ENCODE peak calls at places on chromosome 19, in four cellular contexts. C is left lung, V is prostate gland, N is breast epithelium. Y is an unnamed sample. For H3K4me1, the result is how much of the 10 kb centered on the place peaks cover.

GRCh38 chr19:6740589-6741348 is 1.3 kb downstream of the TRIP10 start:
- DNase-seq in C (peak), V (peak), N (no peak), Y (peak)

GRCh38 chr19:47663911-47664771 is 49.1 kb upstream of the EHD2 start:
- DNase-seq in C (peak), V (peak), N (peak), Y (peak)

GRCh38 chr19:35264281-35265125 is 4.3 kb upstream of the USF2 start:
- DNase-seq in C (peak), V (no peak), N (peak), Y (peak)

GRCh38 chr19:45474941-45475516 is 7.2 kb downstream of the FOSB start:
- DNase-seq in C (no peak), V (no peak), N (no peak), Y (no peak)

GRCh38 chr19:52896431-52897148 is 845 bp downstream of the ZNF320 start:
- DNase-seq in C (peak), V (peak), N (no peak), Y (peak)

GRCh38 chr19:48779636-48780035 is 24.3 kb downstream of the FGF21 start:
- DNase-seq in C (no peak), V (no peak), N (no peak), Y (no peak)

GRCh38 chr19:1872807-1873523 is 9.6 kb upstream of the KLF16 start:
- DNase-seq in C (no peak), V (no peak), N (no peak), Y (no peak)

GRCh38 chr19:47186337-47187022 is 44.5 kb downstream of the BBC3 start:
- DNase-seq in C (no peak), V (no peak), N (no peak), Y (no peak)

GRCh38 chr19:17103177-17103576 is 27.6 kb downstream of the MYO9B start:
- DNase-seq in C (no peak), V (no peak), N (no peak), Y (no peak)

GRCh38 chr19:11481777-11482383 is 1.0 kb upstream of the ELAVL3 start:
- DNase-seq in C (peak), V (peak), N (peak), Y (peak)

GRCh38 chr19:38597075-38597474 is 20.7 kb downstream of the MAP4K1 start:
- DNase-seq in C (no peak), V (no peak), N (no peak), Y (no peak)

GRCh38 chr19:35545855-35546381 is 492 bp downstream of the TMEM147 start:
- DNase-seq in C (no peak), V (no peak), N (peak), Y (peak)

GRCh38 chr19:48271531-48272151 is 1.8 kb downstream of the ZNF114 start:
- DNase-seq in C (peak), V (no peak), N (no peak), Y (peak)

GRCh38 chr19:51127755-51128154 is 3.0 kb downstream of the SIGLEC9 start:
- DNase-seq in C (peak), V (no peak), N (no peak), Y (no peak)

GRCh38 chr19:29193116-29193515 is 19.8 kb downstream of the UQCRFS1 start:
- DNase-seq in C (no peak), V (no peak), N (no peak), Y (no peak)

GRCh38 chr19:16931306-16931705 is 42.5 kb downstream of the F2RL3 start:
- DNase-seq in C (no peak), V (no peak), N (no peak), Y (no peak)

GRCh38 chr19:6423499-6424189 is 967 bp downstream of the KHSRP start:
- DNase-seq in C (no peak), V (no peak), N (no peak), Y (no peak)

GRCh38 chr19:20660473-20660872 is 898 bp downstream of the ZNF626 start:
- DNase-seq in C (no peak), V (no peak), N (no peak), Y (no peak)

GRCh38 chr19:13790354-13790753 is 4.9 kb upstream of the ZSWIM4 start:
- DNase-seq in C (no peak), V (no peak), N (no peak), Y (no peak)

GRCh38 chr19:36136975-36137686 is 2.7 kb upstream of the CAPNS1 start:
- DNase-seq in C (peak), V (peak), N (peak), Y (peak)

GRCh38 chr19:39110263-39110967 is 15.2 kb upstream of the PAK4 start:
- DNase-seq in C (peak), V (peak), N (peak), Y (peak)

GRCh38 chr19:18895038-18895827 is 725 bp downstream of the CERS1 start:
- DNase-seq in C (peak), V (no peak), N (no peak), Y (no peak)

GRCh38 chr19:22422220-22422619 is at the start of gene ZNF98:
- DNase-seq in C (no peak), V (no peak), N (peak), Y (no peak)

GRCh38 chr19:35549174-35549788 is 3.9 kb downstream of the TMEM147 start:
- DNase-seq in C (no peak), V (peak), N (no peak), Y (no peak)

GRCh38 chr19:23665651-23666410 is 21.2 kb downstream of the ZNF675 start:
- DNase-seq in C (no peak), V (no peak), N (no peak), Y (no peak)

GRCh38 chr19:57075125-57075524 is 44.7 kb upstream of the USP29 start:
- DNase-seq in C (no peak), V (no peak), N (no peak), Y (no peak)

GRCh38 chr19:57075801-57076492 is 43.8 kb upstream of the USP29 start:
- DNase-seq in C (no peak), V (no peak), N (no peak), Y (no peak)

DNA sequence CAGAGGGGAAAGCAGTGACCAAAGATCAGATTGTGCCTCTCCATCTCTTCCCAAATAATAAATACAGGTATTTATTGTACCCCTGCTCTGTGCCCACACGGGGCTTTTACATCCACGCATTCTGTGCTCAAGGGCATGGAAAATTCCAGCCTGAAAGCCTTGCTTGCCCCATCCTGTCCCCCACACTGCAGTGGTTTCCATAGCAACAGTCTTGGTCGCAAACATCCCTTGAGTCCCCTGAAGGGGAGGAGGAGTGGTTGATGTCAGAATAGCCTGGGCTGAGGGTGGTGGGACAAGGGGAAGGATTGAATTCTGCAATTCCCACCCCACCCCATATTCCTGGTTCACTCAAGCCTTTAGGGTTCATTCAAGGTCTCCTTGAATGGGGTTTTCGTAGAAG is 41.0 kb upstream of the USP29 start:
- DNase-seq in C (no peak), V (no peak), N (no peak), Y (no peak)
- H3K27ac ChIP-seq in C (no peak), V (no peak), N (no peak), Y (no peak)

DNA sequence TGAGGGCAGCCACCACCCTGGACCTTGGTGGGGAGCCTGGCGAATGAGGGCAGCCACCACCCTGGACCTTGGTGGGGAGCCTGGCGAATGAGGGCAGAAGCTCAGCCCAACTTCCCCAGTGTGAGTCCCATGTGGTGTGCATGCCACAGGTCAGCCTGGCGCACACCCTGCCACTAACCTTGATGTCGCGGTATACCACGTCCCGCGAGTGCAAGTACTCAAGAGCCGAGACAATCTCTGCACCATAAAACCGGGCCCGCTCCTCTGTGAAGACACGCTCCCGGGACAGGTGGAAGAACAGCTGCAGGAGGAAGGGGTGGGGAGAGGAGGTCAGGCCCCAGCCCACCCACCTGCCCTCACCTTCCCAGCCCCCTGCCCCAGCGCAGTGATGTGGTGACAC is 11.3 kb upstream of the CCNP start:
- DNase-seq in C (no peak), V (no peak), N (no peak), Y (peak)
- H3K4me1 ChIP-seq in C (under half), V (under half), N (under half), Y (under half)

DNA sequence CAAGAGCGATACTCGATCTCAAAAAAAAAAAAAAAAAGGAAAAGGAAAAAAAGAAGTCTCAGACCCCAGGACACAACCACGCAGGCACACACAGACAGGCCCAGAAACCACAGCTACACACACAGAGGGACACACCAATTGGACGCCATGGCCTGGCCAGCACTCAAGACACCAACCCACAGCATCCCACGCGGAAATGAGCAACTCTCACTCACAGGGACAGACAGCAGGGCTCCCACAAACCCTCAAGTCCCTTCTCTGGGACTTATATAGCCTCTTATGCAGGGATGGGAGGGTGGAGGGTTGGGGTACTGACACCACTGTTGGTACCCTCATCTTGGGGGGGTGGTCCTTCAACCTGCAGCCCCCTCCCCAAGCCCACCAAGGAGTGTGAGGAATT is 5.9 kb downstream of the NOTCH3 start:
- DNase-seq in C (no peak), V (no peak), N (peak), Y (no peak)
- H3K27ac ChIP-seq in C (peak), V (peak), N (peak), Y (peak)

GRCh38 chr19:10379880-10380310 is 477 bp downstream of the TYK2 start:
- DNase-seq in C (no peak), V (no peak), N (no peak), Y (no peak)
- H3K4me1 ChIP-seq in C (under half), V (under half), N (under half), Y (under half)

GRCh38 chr19:7900931-7901330 is 2.7 kb upstream of the MAP2K7 start:
- DNase-seq in C (no peak), V (no peak), N (no peak), Y (no peak)
- H3K27ac ChIP-seq in C (no peak), V (no peak), N (peak), Y (no peak)

GRCh38 chr19:4367781-4368127 is 24.4 kb downstream of the MPND start:
- DNase-seq in C (no peak), V (no peak), N (no peak), Y (peak)
- H3K4me1 ChIP-seq in C (under half), V (under half), N (under half), Y (half or more)

DNA sequence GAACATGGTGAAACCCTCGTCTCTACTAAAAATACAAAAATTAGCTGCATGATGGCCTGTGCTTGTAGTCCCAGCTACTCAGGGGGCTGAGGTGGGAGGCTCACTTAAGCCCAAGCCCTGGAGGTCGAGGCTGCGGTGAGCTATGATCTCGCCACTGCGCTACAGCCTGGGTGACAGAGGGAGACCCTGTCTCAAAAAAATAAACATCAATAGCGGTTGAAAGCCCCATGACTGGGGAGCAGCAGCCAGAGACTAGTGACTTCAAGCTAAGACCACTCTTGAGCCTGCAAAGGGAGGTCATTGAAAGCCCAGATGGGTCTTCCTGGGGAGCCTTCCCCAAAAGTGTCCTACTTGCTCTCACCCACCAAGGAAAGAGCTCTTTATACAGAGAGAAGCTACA is 11.9 kb upstream of the ZNF709 start:
- DNase-seq in C (no peak), V (no peak), N (no peak), Y (no peak)
- H3K27ac ChIP-seq in C (no peak), V (no peak), N (no peak), Y (no peak)

GRCh38 chr19:41325947-41326706 is 16.2 kb downstream of the CCDC97 start:
- DNase-seq in C (no peak), V (no peak), N (no peak), Y (no peak)
- H3K4me1 ChIP-seq in C (half or more), V (under half), N (under half), Y (half or more)